ENCODE peak calls at places on chromosome 1, in four cellular contexts. I is HT1080, F is mucosa of gallbladder, S is A172. J is an unnamed sample.

GRCh38 chr1:184160942-184161698 is 109.6 kb downstream of the TSEN15 start:
- DNase-seq in S (no peak), F (no peak), I (no peak), J (no peak)

GRCh38 chr1:19643602-19644419 is at the start of gene NBL1:
- DNase-seq in F (peak; percentile 62), I (no peak), S (no peak), J (peak; percentile 68)

GRCh38 chr1:4743978-4744750 is 89.8 kb downstream of the AJAP1 start:
- DNase-seq in F (no peak), S (no peak), I (no peak), J (no peak)

GRCh38 chr1:167949770-167950169 is 12.9 kb upstream of the MPC2 start:
- DNase-seq in I (no peak), S (no peak), F (no peak), J (no peak)

GRCh38 chr1:150302338-150302737 is 8.7 kb downstream of the MRPS21 start:
- DNase-seq in S (no peak), I (no peak), F (no peak), J (no peak)

GRCh38 chr1:209601809-209602657 is 18.5 kb downstream of the CAMK1G start:
- DNase-seq in I (peak; percentile 74), S (peak; percentile 62), F (peak; percentile 22), J (peak; percentile 61)

GRCh38 chr1:6292134-6292533 is 31.2 kb upstream of the GPR153 start:
- DNase-seq in I (no peak), F (no peak), S (no peak), J (no peak)

GRCh38 chr1:54606096-54606989 is 17.0 kb downstream of the FAM151A start:
- DNase-seq in I (no peak), S (no peak), F (no peak), J (no peak)

GRCh38 chr1:114485286-114485685 is 25.7 kb downstream of the TRIM33 start:
- DNase-seq in F (no peak), S (no peak), I (no peak), J (no peak)

GRCh38 chr1:23481904-23482303 is 2.1 kb downstream of the ASAP3 start:
- DNase-seq in I (no peak), F (no peak), S (no peak), J (no peak)

GRCh38 chr1:217562229-217562878 is 68.5 kb downstream of the GPATCH2 start:
- DNase-seq in F (no peak), S (peak; percentile 79), I (peak; percentile 81), J (no peak)